ENCODE peak calls at places on chromosome 17, in seven cellular contexts. One of them, this sample, is unnamed.

GRCh38 chr17:47225911-47226688 is 17.0 kb downstream of the MYL4 start:
- DNase-seq in pancreas: no peak
- DNase-seq in MM.1S: no peak
- DNase-seq in K562: no peak
- DNase-seq in foreskin fibroblast: no peak
- DNase-seq in AG09309: no peak
- DNase-seq in fibroblast of pulmonary artery: peak
- DNase-seq in this sample: peak

GRCh38 chr17:12664252-12664651 is 1.4 kb upstream of the MYOCD start:
- DNase-seq in MM.1S: no peak
- DNase-seq in K562: no peak
- DNase-seq in fibroblast of pulmonary artery: no peak
- DNase-seq in pancreas: no peak
- DNase-seq in foreskin fibroblast: no peak
- DNase-seq in AG09309: no peak
- DNase-seq in this sample: no peak

GRCh38 chr17:7559307-7560171 is 989 bp downstream of the TNFSF13 start:
- DNase-seq in foreskin fibroblast: no peak
- DNase-seq in K562: no peak
- DNase-seq in AG09309: no peak
- DNase-seq in pancreas: no peak
- DNase-seq in fibroblast of pulmonary artery: no peak
- DNase-seq in MM.1S: no peak
- DNase-seq in this sample: no peak

GRCh38 chr17:38418693-38419507 is 9.4 kb upstream of the ARHGAP23 start:
- DNase-seq in MM.1S: no peak
- DNase-seq in foreskin fibroblast: no peak
- DNase-seq in K562: no peak
- DNase-seq in fibroblast of pulmonary artery: no peak
- DNase-seq in AG09309: no peak
- DNase-seq in pancreas: peak
- DNase-seq in this sample: no peak

GRCh38 chr17:68512967-68513474 is 791 bp downstream of the PRKAR1A start:
- DNase-seq in K562: peak
- DNase-seq in MM.1S: peak
- DNase-seq in AG09309: no peak
- DNase-seq in pancreas: no peak
- DNase-seq in fibroblast of pulmonary artery: peak
- DNase-seq in foreskin fibroblast: no peak
- DNase-seq in this sample: peak

GRCh38 chr17:51097708-51098446 is 22.8 kb downstream of the SPAG9 start:
- DNase-seq in AG09309: no peak
- DNase-seq in MM.1S: peak
- DNase-seq in foreskin fibroblast: no peak
- DNase-seq in pancreas: no peak
- DNase-seq in fibroblast of pulmonary artery: no peak
- DNase-seq in K562: no peak
- DNase-seq in this sample: no peak

GRCh38 chr17:58605470-58605869 is 86.4 kb downstream of the TEX14 start:
- DNase-seq in pancreas: no peak
- DNase-seq in K562: no peak
- DNase-seq in fibroblast of pulmonary artery: no peak
- DNase-seq in MM.1S: no peak
- DNase-seq in AG09309: no peak
- DNase-seq in foreskin fibroblast: no peak
- DNase-seq in this sample: no peak

GRCh38 chr17:28878981-28879380 is 18.6 kb downstream of the FLOT2 start:
- DNase-seq in MM.1S: peak
- DNase-seq in AG09309: no peak
- DNase-seq in pancreas: peak
- DNase-seq in K562: peak
- DNase-seq in foreskin fibroblast: peak
- DNase-seq in fibroblast of pulmonary artery: peak
- DNase-seq in this sample: peak

GRCh38 chr17:48294989-48295892 is 134.8 kb downstream of the SKAP1 start:
- DNase-seq in AG09309: no peak
- DNase-seq in MM.1S: peak
- DNase-seq in pancreas: no peak
- DNase-seq in fibroblast of pulmonary artery: peak
- DNase-seq in foreskin fibroblast: peak
- DNase-seq in K562: peak
- DNase-seq in this sample: no peak

GRCh38 chr17:8892338-8892690 is 24.8 kb upstream of the PIK3R6 start:
- DNase-seq in AG09309: no peak
- DNase-seq in foreskin fibroblast: no peak
- DNase-seq in pancreas: no peak
- DNase-seq in K562: no peak
- DNase-seq in fibroblast of pulmonary artery: no peak
- DNase-seq in MM.1S: peak
- DNase-seq in this sample: no peak

GRCh38 chr17:74272731-74273201 is 1.3 kb upstream of the DNAI2 start:
- DNase-seq in MM.1S: no peak
- DNase-seq in foreskin fibroblast: no peak
- DNase-seq in pancreas: no peak
- DNase-seq in K562: no peak
- DNase-seq in fibroblast of pulmonary artery: peak
- DNase-seq in AG09309: no peak
- DNase-seq in this sample: no peak

GRCh38 chr17:75013077-75013391 is 564 bp downstream of the MRPL58 start:
- DNase-seq in fibroblast of pulmonary artery: no peak
- DNase-seq in MM.1S: no peak
- DNase-seq in pancreas: no peak
- DNase-seq in K562: peak
- DNase-seq in AG09309: no peak
- DNase-seq in foreskin fibroblast: no peak
- DNase-seq in this sample: no peak

GRCh38 chr17:31486351-31487062 is 95.0 kb downstream of the RAB11FIP4 start:
- DNase-seq in K562: no peak
- DNase-seq in foreskin fibroblast: no peak
- DNase-seq in fibroblast of pulmonary artery: no peak
- DNase-seq in pancreas: peak
- DNase-seq in AG09309: no peak
- DNase-seq in MM.1S: no peak
- DNase-seq in this sample: no peak

GRCh38 chr17:17479209-17479608 is 2.4 kb downstream of the MED9 start:
- DNase-seq in K562: no peak
- DNase-seq in pancreas: no peak
- DNase-seq in fibroblast of pulmonary artery: no peak
- DNase-seq in MM.1S: no peak
- DNase-seq in foreskin fibroblast: no peak
- DNase-seq in AG09309: no peak
- DNase-seq in this sample: no peak

GRCh38 chr17:17484451-17484899 is 7.7 kb downstream of the MED9 start:
- DNase-seq in K562: no peak
- DNase-seq in AG09309: no peak
- DNase-seq in pancreas: no peak
- DNase-seq in foreskin fibroblast: no peak
- DNase-seq in MM.1S: no peak
- DNase-seq in fibroblast of pulmonary artery: peak
- DNase-seq in this sample: no peak

GRCh38 chr17:17481860-17482259 is 5.1 kb downstream of the MED9 start:
- DNase-seq in pancreas: no peak
- DNase-seq in AG09309: no peak
- DNase-seq in K562: no peak
- DNase-seq in foreskin fibroblast: no peak
- DNase-seq in MM.1S: no peak
- DNase-seq in fibroblast of pulmonary artery: no peak
- DNase-seq in this sample: no peak

GRCh38 chr17:17476865-17477467 is at the start of gene MED9:
- DNase-seq in K562: peak
- DNase-seq in foreskin fibroblast: peak
- DNase-seq in MM.1S: peak
- DNase-seq in fibroblast of pulmonary artery: peak
- DNase-seq in AG09309: peak
- DNase-seq in pancreas: peak
- DNase-seq in this sample: peak

DNA sequence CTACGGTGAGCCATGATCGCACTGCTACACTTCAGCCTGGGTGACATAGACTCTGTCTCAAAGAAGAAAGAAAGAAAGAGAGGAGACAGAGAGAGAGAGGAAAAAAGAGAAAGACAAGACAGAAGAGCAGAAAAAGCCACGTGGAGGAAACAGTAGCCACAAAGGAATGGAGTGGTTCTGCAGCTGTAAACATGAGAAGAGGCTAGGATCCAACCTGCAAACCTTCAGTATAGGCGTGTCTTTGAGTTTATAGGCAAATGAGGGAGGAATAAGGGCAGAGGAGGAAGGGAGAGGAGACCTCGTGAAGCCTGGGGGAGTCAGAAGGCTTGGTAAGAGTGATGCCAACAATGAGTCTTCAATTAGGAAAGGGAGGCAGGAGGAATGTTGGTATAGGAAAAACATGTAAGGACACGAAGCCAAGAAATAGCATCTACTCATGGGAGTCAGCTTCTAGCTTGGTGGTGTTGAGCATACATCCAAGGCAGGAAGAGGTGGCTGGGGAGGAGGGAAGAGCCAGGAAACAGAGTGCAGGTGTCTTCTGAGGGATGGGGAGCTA is 3.9 kb downstream of the MED9 start:
- DNase-seq in K562: no peak
- DNase-seq in fibroblast of pulmonary artery: no peak
- DNase-seq in MM.1S: no peak
- DNase-seq in foreskin fibroblast: no peak
- DNase-seq in pancreas: no peak
- DNase-seq in AG09309: no peak
- DNase-seq in this sample: no peak
- TF ChIP-seq CTCF in K562: no peak
- TF ChIP-seq CTCF in fibroblast of pulmonary artery: no peak
- TF ChIP-seq CTCF in MM.1S: no peak
- TF ChIP-seq CTCF in foreskin fibroblast: no peak
- TF ChIP-seq CTCF in pancreas: no peak
- TF ChIP-seq CTCF in AG09309: no peak
- TF ChIP-seq CTCF in this sample: no peak

GRCh38 chr17:63446981-63447687 is 1.0 kb upstream of the CYB561 start:
- DNase-seq in K562: peak
- DNase-seq in pancreas: no peak
- DNase-seq in AG09309: no peak
- DNase-seq in MM.1S: no peak
- DNase-seq in foreskin fibroblast: no peak
- DNase-seq in fibroblast of pulmonary artery: peak
- DNase-seq in this sample: no peak

GRCh38 chr17:63446218-63446980 is at the start of gene CYB561:
- DNase-seq in MM.1S: peak
- DNase-seq in K562: peak
- DNase-seq in pancreas: peak
- DNase-seq in foreskin fibroblast: peak
- DNase-seq in fibroblast of pulmonary artery: peak
- DNase-seq in AG09309: no peak
- DNase-seq in this sample: peak

GRCh38 chr17:63448655-63449054 is 2.5 kb upstream of the CYB561 start:
- DNase-seq in MM.1S: no peak
- DNase-seq in AG09309: no peak
- DNase-seq in fibroblast of pulmonary artery: no peak
- DNase-seq in foreskin fibroblast: no peak
- DNase-seq in pancreas: no peak
- DNase-seq in K562: no peak
- DNase-seq in this sample: no peak

GRCh38 chr17:63445571-63446217 is 412 bp downstream of the CYB561 start:
- DNase-seq in foreskin fibroblast: no peak
- DNase-seq in fibroblast of pulmonary artery: peak
- DNase-seq in MM.1S: peak
- DNase-seq in AG09309: no peak
- DNase-seq in pancreas: peak
- DNase-seq in K562: peak
- DNase-seq in this sample: no peak

GRCh38 chr17:63447688-63448005 is 1.5 kb upstream of the CYB561 start:
- DNase-seq in AG09309: no peak
- DNase-seq in pancreas: no peak
- DNase-seq in K562: peak
- DNase-seq in MM.1S: no peak
- DNase-seq in fibroblast of pulmonary artery: peak
- DNase-seq in foreskin fibroblast: no peak
- DNase-seq in this sample: no peak
- H3K4me3 ChIP-seq in AG09309: no peak
- H3K4me3 ChIP-seq in pancreas: no peak
- H3K4me3 ChIP-seq in K562: no peak
- H3K4me3 ChIP-seq in MM.1S: no peak
- H3K4me3 ChIP-seq in fibroblast of pulmonary artery: no peak
- H3K4me3 ChIP-seq in foreskin fibroblast: no peak
- H3K4me3 ChIP-seq in this sample: no peak

DNA sequence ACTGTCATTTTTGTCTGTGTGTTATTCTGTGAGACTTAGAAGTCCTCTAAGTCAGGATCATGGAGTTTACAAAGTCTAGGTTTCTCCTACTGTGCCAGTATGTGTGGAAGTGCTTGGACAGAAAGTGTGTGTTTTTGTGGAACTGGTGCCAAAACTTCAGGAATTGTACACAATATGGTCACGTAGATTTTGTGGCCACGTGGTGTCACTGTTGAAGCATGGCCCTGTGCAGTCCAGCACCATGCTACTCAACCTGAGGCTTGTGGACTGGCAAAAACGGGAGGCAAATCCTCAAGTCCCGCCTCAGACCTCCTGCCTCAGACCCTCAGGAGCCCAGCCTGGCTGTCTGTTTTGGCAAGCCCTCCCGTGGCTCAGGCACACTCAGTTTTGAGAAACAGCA is 16.7 kb upstream of the ALKBH5 start:
- DNase-seq in fibroblast of pulmonary artery: no peak
- DNase-seq in K562: no peak
- DNase-seq in pancreas: no peak
- DNase-seq in foreskin fibroblast: no peak
- DNase-seq in AG09309: no peak
- DNase-seq in MM.1S: no peak
- DNase-seq in this sample: no peak
- TF ChIP-seq CTCF in fibroblast of pulmonary artery: no peak
- TF ChIP-seq CTCF in K562: peak
- TF ChIP-seq CTCF in pancreas: no peak
- TF ChIP-seq CTCF in foreskin fibroblast: no peak
- TF ChIP-seq CTCF in AG09309: no peak
- TF ChIP-seq CTCF in MM.1S: peak
- TF ChIP-seq CTCF in this sample: peak

DNA sequence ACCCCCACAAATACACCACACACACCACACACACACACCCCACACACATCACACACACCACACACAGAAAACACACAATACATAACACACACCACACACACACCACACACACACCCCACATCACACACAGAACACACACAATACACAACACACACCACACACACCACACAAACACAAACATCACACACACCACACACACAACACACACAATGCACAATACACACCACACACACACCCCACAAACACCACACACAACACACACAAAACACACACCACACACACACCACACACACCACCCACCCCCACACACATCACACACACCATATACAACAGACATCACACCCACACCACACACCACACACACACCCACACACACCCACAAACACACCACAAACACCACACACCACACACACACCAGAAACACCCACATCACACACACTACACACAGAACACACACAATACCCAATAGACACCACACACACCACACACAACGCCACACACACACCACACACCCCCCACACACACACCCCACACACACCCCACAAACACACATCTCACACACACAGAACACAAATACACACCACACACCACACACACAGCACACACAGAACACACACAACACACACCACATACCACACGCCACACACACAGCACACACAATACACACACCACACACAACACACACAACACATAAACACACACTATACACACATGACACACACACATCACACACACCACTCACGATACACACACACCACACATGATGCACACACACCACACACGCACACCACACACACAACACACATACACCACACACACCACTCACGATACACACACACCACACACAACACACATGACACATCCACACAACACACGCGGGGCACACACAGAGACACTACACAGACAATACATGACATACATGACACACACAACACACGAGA is 11.0 kb upstream of the GCGR start:
- DNase-seq in MM.1S: no peak
- DNase-seq in foreskin fibroblast: no peak
- DNase-seq in pancreas: no peak
- DNase-seq in fibroblast of pulmonary artery: no peak
- DNase-seq in AG09309: no peak
- DNase-seq in K562: no peak
- DNase-seq in this sample: no peak
- H3K4me3 ChIP-seq in MM.1S: no peak
- H3K4me3 ChIP-seq in foreskin fibroblast: no peak
- H3K4me3 ChIP-seq in pancreas: no peak
- H3K4me3 ChIP-seq in fibroblast of pulmonary artery: no peak
- H3K4me3 ChIP-seq in AG09309: no peak
- H3K4me3 ChIP-seq in K562: no peak
- H3K4me3 ChIP-seq in this sample: no peak

This sample was measured in astrocyte of the spinal cord.